ENCODE peak calls at places on chromosomes 13 and 19, in eight cellular contexts. F is iPS DF 6.9; X is neural progenitor cell; V is BJ; R is GM12891; Y is CD8-positive, alpha-beta T cell; C is activated T-cell treated with anti-CD3 and anti-CD28 coated beads for 1 hour; S is tibial nerve. U is an unnamed sample.

GRCh38 chr19:50478901-50479715 is 2.5 kb upstream of the GARIN5A start:
- DNase-seq in F (no peak), X (peak; percentile 59), V (no peak), R (no peak), Y (no peak), C (no peak), S (no peak), U (no peak)

GRCh38 chr13:102915393-102915792 is 69.6 kb downstream of the ERCC5 start:
- DNase-seq in F (no peak), X (no peak), V (no peak), R (no peak), Y (no peak), C (no peak), S (no peak), U (no peak)

GRCh38 chr13:66501187-66501586 is 728.9 kb downstream of the PCDH9 start:
- DNase-seq in F (no peak), X (no peak), V (peak; percentile 19), R (no peak), Y (no peak), C (no peak), S (no peak), U (peak; percentile 16)

GRCh38 chr19:46147791-46148288 is at the start of gene IGFL2:
- DNase-seq in F (no peak), X (no peak), V (no peak), R (no peak), Y (no peak), C (no peak), S (no peak), U (no peak)

GRCh38 chr19:34580408-34580807 is 96.6 kb downstream of the SCGB2B2 start:
- DNase-seq in F (no peak), X (no peak), V (no peak), R (no peak), Y (no peak), C (no peak), S (no peak), U (no peak)

GRCh38 chr19:45769054-45769782 is at the start of gene SIX5:
- DNase-seq in F (peak; percentile 93), X (peak; percentile 100), V (peak; percentile 88), R (peak; percentile 99), Y (peak; percentile 94), C (peak; percentile 86), S (peak; percentile 96), U (peak; percentile 88)

GRCh38 chr13:112892759-112893569 is 76.0 kb upstream of the MCF2L start:
- DNase-seq in F (no peak), X (peak; percentile 46), V (no peak), R (no peak), Y (no peak), C (no peak), S (no peak), U (no peak)

GRCh38 chr19:31897292-31897691 is 448.1 kb upstream of the ZNF507 start:
- DNase-seq in F (no peak), X (no peak), V (no peak), R (no peak), Y (no peak), C (no peak), S (no peak), U (no peak)

GRCh38 chr13:20142927-20143480 is 17.8 kb downstream of the GJA3 start:
- DNase-seq in F (no peak), X (no peak), V (no peak), R (no peak), Y (no peak), C (no peak), S (no peak), U (no peak)

GRCh38 chr19:4985551-4985991 is 16.7 kb downstream of the KDM4B start:
- DNase-seq in F (no peak), X (no peak), V (no peak), R (no peak), Y (no peak), C (no peak), S (no peak), U (no peak)

GRCh38 chr13:73717632-73718031 is 416.6 kb downstream of the KLF12 start:
- DNase-seq in F (no peak), X (no peak), V (no peak), R (no peak), Y (no peak), C (no peak), S (no peak), U (no peak)

GRCh38 chr19:2309734-2310362 is 1.9 kb upstream of the LINGO3 start:
- DNase-seq in F (no peak), X (no peak), V (no peak), R (no peak), Y (no peak), C (no peak), S (no peak), U (no peak)

GRCh38 chr19:17766543-17767131 is 15.4 kb downstream of the FCHO1 start:
- DNase-seq in F (peak; percentile 81), X (peak; percentile 93), V (no peak), R (no peak), Y (peak; percentile 62), C (no peak), S (peak; percentile 77), U (no peak)

GRCh38 chr13:41939403-41939802 is 21.5 kb downstream of the VWA8 start:
- DNase-seq in F (no peak), X (no peak), V (no peak), R (no peak), Y (no peak), C (no peak), S (no peak), U (no peak)

GRCh38 chr13:95643814-95644598 is 500 bp downstream of the DZIP1 start:
- DNase-seq in F (no peak), X (peak; percentile 77), V (no peak), R (peak; percentile 32), Y (no peak), C (no peak), S (no peak), U (no peak)

GRCh38 chr19:40585677-40586422 is 9.2 kb downstream of the SHKBP1 start:
- DNase-seq in F (no peak), X (no peak), V (no peak), R (no peak), Y (no peak), C (no peak), S (no peak), U (peak; percentile 82)

GRCh38 chr19:30556230-30556711 is 184.1 kb downstream of the ZNF536 start:
- DNase-seq in F (peak; percentile 20), X (peak; percentile 12), V (no peak), R (no peak), Y (no peak), C (no peak), S (no peak), U (no peak)

GRCh38 chr13:51734786-51735185 is 69.2 kb downstream of the DHRS12 start:
- DNase-seq in F (no peak), X (no peak), V (no peak), R (no peak), Y (no peak), C (no peak), S (no peak), U (no peak)

GRCh38 chr19:33443638-33444195 is 70.2 kb downstream of the CEBPG start:
- DNase-seq in F (no peak), X (no peak), V (no peak), R (no peak), Y (no peak), C (no peak), S (no peak), U (no peak)

GRCh38 chr19:49020931-49021895 is 2.9 kb downstream of the CGB3 start:
- DNase-seq in F (no peak), X (no peak), V (no peak), R (no peak), Y (no peak), C (no peak), S (no peak), U (no peak)

GRCh38 chr19:30743702-30744101 is 371.5 kb downstream of the ZNF536 start:
- DNase-seq in F (no peak), X (no peak), V (no peak), R (no peak), Y (no peak), C (no peak), S (no peak), U (no peak)

GRCh38 chr19:41409288-41409687 is 11.7 kb downstream of the BCKDHA start:
- DNase-seq in F (no peak), X (no peak), V (no peak), R (no peak), Y (no peak), C (no peak), S (no peak), U (no peak)

GRCh38 chr19:14310055-14310454 is 71.2 kb upstream of the ADGRE5 start:
- DNase-seq in F (no peak), X (no peak), V (no peak), R (no peak), Y (no peak), C (no peak), S (no peak), U (no peak)

GRCh38 chr19:57812201-57812600 is 2.5 kb downstream of the ZNF552 start:
- DNase-seq in F (no peak), X (no peak), V (no peak), R (no peak), Y (no peak), C (no peak), S (no peak), U (no peak)

GRCh38 chr13:73803997-73804396 is 330.2 kb downstream of the KLF12 start:
- DNase-seq in F (no peak), X (no peak), V (peak; percentile 35), R (no peak), Y (no peak), C (no peak), S (no peak), U (no peak)

GRCh38 chr19:33440241-33440640 is 66.7 kb downstream of the CEBPG start:
- DNase-seq in F (no peak), X (no peak), V (no peak), R (no peak), Y (no peak), C (no peak), S (no peak), U (no peak)

GRCh38 chr19:18091217-18091608 is 4.5 kb upstream of the IL12RB1 start:
- DNase-seq in F (no peak), X (no peak), V (no peak), R (no peak), Y (peak; percentile 89), C (peak; percentile 70), S (peak; percentile 53), U (no peak)

GRCh38 chr19:46412034-46412982 is 1.1 kb downstream of the CCDC8 start:
- DNase-seq in F (no peak), X (peak; percentile 61), V (no peak), R (no peak), Y (no peak), C (no peak), S (no peak), U (no peak)

GRCh38 chr19:17989425-17990094 is 18.4 kb upstream of the ARRDC2 start:
- DNase-seq in F (no peak), X (no peak), V (no peak), R (no peak), Y (no peak), C (no peak), S (no peak), U (no peak)

GRCh38 chr13:97004096-97004876 is 10.0 kb upstream of the OXGR1 start:
- DNase-seq in F (no peak), X (no peak), V (no peak), R (no peak), Y (no peak), C (no peak), S (no peak), U (no peak)

GRCh38 chr19:38392707-38393308 is 4.3 kb downstream of the SPRED3 start:
- DNase-seq in F (no peak), X (no peak), V (no peak), R (no peak), Y (no peak), C (no peak), S (no peak), U (no peak)

GRCh38 chr19:2209408-2209807 is 26.7 kb downstream of the PLEKHJ1 start:
- DNase-seq in F (no peak), X (no peak), V (no peak), R (no peak), Y (no peak), C (no peak), S (no peak), U (no peak)

GRCh38 chr13:97258801-97259200 is 36.7 kb downstream of the MBNL2 start:
- DNase-seq in F (no peak), X (no peak), V (no peak), R (no peak), Y (no peak), C (no peak), S (no peak), U (no peak)

GRCh38 chr13:80334582-80335260 is 6.2 kb downstream of the SPRY2 start:
- DNase-seq in F (no peak), X (no peak), V (no peak), R (no peak), Y (no peak), C (no peak), S (no peak), U (no peak)

U was measured in HS-5.